ENCODE peak calls at places on chromosomes 13 and 19, in ten cellular contexts. H, V, M, Q, E, C, K, P, Z and N are unnamed samples.

GRCh38 chr13:75302031-75302430 is 179.9 kb downstream of the TBC1D4 start:
- DNase-seq in H (no peak), P (peak; percentile 47), C (no peak), M (no peak), E (no peak), V (no peak), Q (no peak), K (no peak), Z (no peak), N (no peak)

GRCh38 chr19:10168386-10168948 is 26.3 kb downstream of the DNMT1 start:
- DNase-seq in P (no peak), E (no peak), C (no peak), V (no peak), K (no peak), H (no peak), Q (no peak), M (no peak), Z (no peak), N (no peak)

GRCh38 chr19:58056261-58056660 is 2.8 kb upstream of the ZNF135 start:
- DNase-seq in K (no peak), M (no peak), Q (no peak), P (no peak), C (no peak), Z (no peak), E (no peak), V (no peak), H (no peak), N (no peak)

GRCh38 chr19:35044317-35045117 is 3.0 kb downstream of the HPN start:
- DNase-seq in Q (no peak), C (no peak), P (peak; percentile 66), M (peak; percentile 85), Z (peak; percentile 49), E (peak; percentile 51), K (no peak), V (peak; percentile 82), H (peak; percentile 63), N (peak; percentile 75)

GRCh38 chr19:18414504-18415176 is 4.6 kb upstream of the SSBP4 start:
- DNase-seq in K (no peak), M (no peak), H (peak; percentile 31), E (peak; percentile 39), V (peak; percentile 62), C (peak; percentile 26), Z (no peak), Q (no peak), P (peak; percentile 46), N (no peak)

GRCh38 chr19:33227242-33227650 is 1.6 kb upstream of the SLC7A10 start:
- DNase-seq in H (no peak), V (peak; percentile 34), P (peak; percentile 96), C (no peak), Q (no peak), K (no peak), Z (no peak), E (no peak), M (no peak), N (no peak)

GRCh38 chr19:6754136-6754535 is 13.1 kb downstream of the SH2D3A start:
- DNase-seq in V (no peak), K (no peak), E (no peak), Z (no peak), C (no peak), H (no peak), Q (no peak), M (no peak), P (no peak), N (no peak)

GRCh38 chr13:41019578-41020347 is 647 bp upstream of the ELF1 start:
- DNase-seq in C (no peak), Q (no peak), P (no peak), Z (no peak), H (no peak), E (no peak), V (no peak), M (no peak), K (no peak), N (no peak)

GRCh38 chr13:32443111-32443510 is 15.2 kb upstream of the N4BP2L1 start:
- DNase-seq in Z (no peak), K (no peak), C (no peak), H (no peak), M (no peak), P (peak; percentile 17), Q (no peak), V (no peak), E (peak; percentile 64), N (no peak)

DNA sequence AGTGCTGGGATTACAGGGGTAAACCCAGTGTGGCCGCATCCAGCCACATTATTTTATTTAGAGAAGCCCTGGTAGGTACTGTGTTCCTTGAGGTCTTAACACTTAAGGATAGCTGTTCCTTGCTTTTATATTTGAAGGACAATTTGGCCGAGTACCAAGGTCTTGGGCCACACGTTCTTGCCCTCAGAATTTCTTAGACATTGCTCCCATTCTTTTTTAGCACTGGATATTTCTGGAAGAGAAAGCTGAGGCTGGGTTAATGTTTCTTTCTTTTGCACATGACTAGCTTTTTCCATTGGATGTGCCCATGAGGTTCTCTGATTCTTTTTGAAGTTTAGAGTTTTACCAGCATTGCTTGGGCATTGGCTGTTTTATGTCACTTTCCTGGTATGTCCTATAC is 5.5 kb upstream of the RNF113B start:
- DNase-seq in C (no peak), Q (no peak), P (no peak), Z (no peak), H (no peak), V (no peak), M (no peak), K (no peak), E (no peak), N (no peak)
- TF ChIP-seq CTCF in C (no peak), Q (no peak), P (no peak), Z (no peak), H (no peak), V (no peak), M (no peak), K (no peak), E (no peak), N (no peak)

DNA sequence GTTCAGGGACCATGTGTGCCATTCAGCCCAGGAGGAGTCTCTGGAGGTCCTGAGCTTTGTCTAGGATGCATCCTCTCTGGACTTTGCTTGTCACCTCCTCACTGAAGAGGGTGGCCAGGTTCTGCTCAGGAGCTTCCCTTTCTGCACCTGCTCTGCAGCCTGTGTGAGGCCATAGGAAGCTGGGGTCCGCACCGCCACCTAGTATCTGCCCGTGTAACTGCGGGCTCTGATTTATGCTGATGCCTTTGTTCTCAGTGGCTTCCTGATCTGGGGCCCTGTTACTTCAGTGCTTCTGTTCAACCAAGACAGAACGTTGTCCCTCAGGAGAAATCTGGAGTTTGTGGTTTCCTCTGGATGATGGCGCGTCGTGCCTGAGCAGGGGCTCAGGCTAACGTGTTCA is 15.5 kb downstream of the ZNF610 start:
- DNase-seq in H (no peak), Q (no peak), K (no peak), E (no peak), V (no peak), C (no peak), P (no peak), M (peak; percentile 10), Z (no peak), N (no peak)
- TF ChIP-seq CTCF in H (no peak), Q (no peak), K (no peak), E (no peak), V (no peak), C (no peak), P (no peak), M (peak; percentile 36), Z (no peak), N (peak; percentile 42)

GRCh38 chr13:84605927-84606326 is 723.7 kb upstream of the SLITRK1 start:
- DNase-seq in K (no peak), V (no peak), M (no peak), E (no peak), Z (no peak), P (no peak), H (no peak), C (no peak), Q (no peak), N (no peak)
- TF ChIP-seq CTCF in K (no peak), V (no peak), M (no peak), E (no peak), Z (no peak), P (no peak), H (no peak), C (no peak), Q (no peak), N (peak; percentile 23)

DNA sequence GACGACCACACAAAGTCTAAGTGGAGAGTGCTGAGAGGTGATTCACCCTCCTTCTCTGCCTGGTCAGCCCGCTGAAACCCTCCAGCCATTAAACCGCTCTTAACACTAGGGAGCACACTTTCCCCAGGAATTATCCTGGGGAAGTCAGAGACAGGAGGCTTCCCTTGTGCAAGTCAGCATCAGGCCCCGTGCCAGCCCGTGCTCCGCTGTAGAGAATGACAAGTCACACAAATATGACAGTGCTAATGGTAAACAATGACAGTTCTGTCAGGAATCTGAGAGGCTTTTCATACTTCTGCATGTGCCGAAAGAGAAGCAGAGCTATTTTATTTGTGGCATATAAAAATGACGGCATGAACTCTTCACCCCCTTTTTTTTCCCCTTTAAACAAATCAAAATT is 816.9 kb upstream of the SLC10A2 start:
- DNase-seq in Q (peak; percentile 87), K (peak; percentile 46), H (peak; percentile 80), V (peak; percentile 93), P (peak; percentile 95), M (peak; percentile 52), Z (peak; percentile 83), C (peak; percentile 87), E (no peak), N (peak; percentile 74)
- TF ChIP-seq CTCF in Q (no peak), K (peak; percentile 30), H (peak; percentile 65), V (peak; percentile 57), P (peak; percentile 72), M (peak; percentile 72), Z (peak; percentile 55), C (no peak), E (no peak), N (peak; percentile 75)

GRCh38 chr19:49430678-49431329 is 5.6 kb downstream of the GFY start:
- DNase-seq in Z (no peak), E (no peak), K (no peak), Q (no peak), M (no peak), P (no peak), H (no peak), C (no peak), V (no peak), N (no peak)
- TF ChIP-seq CTCF in Z (no peak), E (peak; percentile 37), K (peak; percentile 34), Q (no peak), M (peak; percentile 34), P (peak; percentile 25), H (no peak), C (no peak), V (no peak), N (peak; percentile 51)

DNA sequence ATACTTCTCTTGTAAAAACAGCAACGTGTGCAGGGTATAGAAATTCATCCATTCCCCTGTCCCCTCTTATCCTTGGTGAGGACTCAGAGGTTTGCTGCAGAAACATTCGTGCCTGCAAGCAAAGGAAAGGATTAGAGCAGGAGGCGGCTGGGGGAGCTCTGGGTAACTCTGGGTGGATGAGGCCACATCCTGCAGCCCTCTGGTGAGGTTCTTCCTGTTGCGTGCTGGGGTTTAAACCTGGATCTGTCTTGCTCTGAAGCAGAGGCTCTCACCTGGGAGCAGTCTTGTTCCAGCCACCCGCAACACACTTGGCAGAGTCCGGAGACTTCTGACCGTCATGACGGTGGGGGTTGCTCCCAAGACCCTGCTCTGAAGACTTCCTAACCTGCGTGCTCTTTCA is 69.2 kb downstream of the ATP11A start:
- DNase-seq in P (no peak), H (no peak), V (peak; percentile 27), K (no peak), Q (no peak), C (no peak), Z (no peak), M (no peak), E (no peak), N (no peak)
- TF ChIP-seq CTCF in P (no peak), H (no peak), V (no peak), K (no peak), Q (no peak), C (no peak), Z (no peak), M (no peak), E (no peak), N (no peak)